ENCODE peak calls at places on chromosomes 16 and 17, in six cellular contexts. W is mammary epithelial cell, K is cardiac fibroblast, P is AG04449, R is left ventricle myocardium inferior, M is AG04450. N is an unnamed sample.

GRCh38 chr16:58665200-58665599 is 19.4 kb downstream of the SLC38A7 start:
- DNase-seq in R (no peak), W (no peak), K (no peak), P (no peak), M (no peak), N (no peak)

GRCh38 chr16:66662445-66663194 is 33.9 kb downstream of the CMTM4 start:
- DNase-seq in W (peak), K (peak), R (no peak), M (no peak), P (no peak), N (peak)

GRCh38 chr17:44569459-44569858 is 12.2 kb downstream of the FZD2 start:
- DNase-seq in W (no peak), K (no peak), M (no peak), P (no peak), R (no peak), N (no peak)

GRCh38 chr17:9151091-9151490 is 129.8 kb downstream of the NTN1 start:
- DNase-seq in R (no peak), P (no peak), M (no peak), W (no peak), K (no peak), N (no peak)

GRCh38 chr16:88455610-88456355 is 2.7 kb downstream of the ZFPM1 start:
- DNase-seq in P (no peak), M (no peak), W (peak), K (peak), R (no peak), N (peak)

GRCh38 chr17:39769974-39770587 is 32.3 kb downstream of the GRB7 start:
- DNase-seq in M (peak), P (no peak), R (no peak), K (no peak), W (peak), N (peak)

GRCh38 chr17:38912221-38912813 is 13.1 kb upstream of the LASP1NB start:
- DNase-seq in R (peak), K (peak), M (no peak), W (no peak), P (no peak), N (no peak)

GRCh38 chr16:47461598-47462266 is 601 bp downstream of the PHKB start:
- DNase-seq in P (no peak), W (peak), K (peak), R (no peak), M (no peak), N (peak)

GRCh38 chr17:50689251-50689650 is 18.5 kb downstream of the ANKRD40 start:
- DNase-seq in W (peak), R (no peak), K (peak), M (no peak), P (no peak), N (no peak)

GRCh38 chr16:19876501-19877059 is 8.1 kb downstream of the GPRC5B start:
- DNase-seq in P (no peak), W (no peak), R (no peak), K (no peak), M (no peak), N (no peak)

GRCh38 chr17:39014044-39014794 is 47.0 kb upstream of the FBXO47 start:
- DNase-seq in P (no peak), K (peak), W (peak), M (peak), R (no peak), N (no peak)

GRCh38 chr17:2883544-2884203 is 87.4 kb downstream of the RAP1GAP2 start:
- DNase-seq in M (no peak), P (no peak), K (peak), R (peak), W (peak), N (no peak)

GRCh38 chr17:64202683-64203430 is 60.2 kb downstream of the TEX2 start:
- DNase-seq in W (peak), M (no peak), K (peak), R (no peak), P (no peak), N (peak)

GRCh38 chr17:21058098-21058893 is 15.5 kb upstream of the USP22 start:
- DNase-seq in R (no peak), P (no peak), M (no peak), K (peak), W (peak), N (peak)

GRCh38 chr16:9092282-9092962 is 978 bp downstream of the HAPSTR1 start:
- DNase-seq in W (no peak), K (no peak), R (peak), P (no peak), M (no peak), N (peak)

GRCh38 chr17:79454826-79455225 is 156.0 kb downstream of the RBFOX3 start:
- DNase-seq in W (no peak), M (no peak), P (no peak), K (no peak), R (no peak), N (no peak)
- TF ChIP-seq CTCF in W (no peak), M (no peak), P (no peak), K (no peak), R (no peak), N (no peak)

GRCh38 chr17:37342589-37342988 is 33.2 kb upstream of the C17orf78 start:
- DNase-seq in R (no peak), P (no peak), W (no peak), M (no peak), K (no peak), N (no peak)

GRCh38 chr17:37344519-37344918 is 31.3 kb upstream of the C17orf78 start:
- DNase-seq in K (no peak), R (no peak), W (no peak), M (no peak), P (no peak), N (no peak)

GRCh38 chr17:37340804-37341203 is 35.0 kb upstream of the C17orf78 start:
- DNase-seq in P (no peak), W (no peak), M (no peak), K (no peak), R (no peak), N (no peak)

GRCh38 chr17:37338847-37339246 is 36.9 kb upstream of the C17orf78 start:
- DNase-seq in W (no peak), M (no peak), R (no peak), P (no peak), K (no peak), N (no peak)

GRCh38 chr17:37339321-37339720 is 36.5 kb upstream of the C17orf78 start:
- DNase-seq in R (no peak), K (peak), W (no peak), P (no peak), M (no peak), N (no peak)
- TF ChIP-seq CTCF in R (no peak), K (no peak), W (no peak), P (no peak), M (no peak), N (no peak)

DNA sequence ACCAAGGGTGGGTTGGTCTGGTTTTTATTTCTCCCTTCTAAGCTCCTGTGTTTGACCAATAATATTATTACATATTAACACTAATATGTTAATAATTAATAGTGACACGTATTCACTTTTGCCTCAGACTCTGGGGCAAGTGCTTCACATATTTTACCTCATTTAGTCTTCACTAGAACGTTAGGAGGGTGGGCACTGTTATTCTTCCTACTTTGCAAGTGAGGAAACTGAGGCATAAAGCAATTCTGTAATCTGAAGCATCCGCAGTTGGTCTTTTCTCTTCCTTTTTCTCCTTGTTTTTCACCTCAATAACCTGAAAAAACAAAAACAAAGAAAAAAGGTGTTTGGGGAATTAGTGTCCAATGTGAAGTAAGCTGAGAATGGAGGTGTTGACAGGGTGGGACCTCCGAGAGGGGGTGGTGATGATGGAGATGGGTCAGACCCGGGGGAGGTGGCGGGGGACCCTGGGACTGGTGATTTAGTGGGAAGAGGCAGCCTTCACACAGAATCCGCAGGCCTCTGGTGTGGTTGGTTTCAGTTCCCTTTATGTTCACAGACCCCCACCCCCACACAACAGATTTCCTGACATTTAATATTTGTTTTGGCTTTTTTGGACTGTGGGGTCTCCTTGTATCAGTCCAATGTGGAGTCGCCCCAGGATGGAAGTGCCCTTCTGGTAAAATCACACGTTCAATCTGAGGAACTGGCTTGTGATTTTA is 3.7 kb downstream of the CDH1 start:
- DNase-seq in K (no peak), R (no peak), P (no peak), W (no peak), M (no peak), N (no peak)
- TF ChIP-seq CTCF in K (no peak), R (no peak), P (no peak), W (no peak), M (no peak), N (no peak)

GRCh38 chr17:41835214-41835799 is 725 bp downstream of the NT5C3B start:
- DNase-seq in K (no peak), P (no peak), R (no peak), W (peak), M (no peak), N (no peak)
- TF ChIP-seq CTCF in K (no peak), P (no peak), R (no peak), W (no peak), M (no peak), N (no peak)

DNA sequence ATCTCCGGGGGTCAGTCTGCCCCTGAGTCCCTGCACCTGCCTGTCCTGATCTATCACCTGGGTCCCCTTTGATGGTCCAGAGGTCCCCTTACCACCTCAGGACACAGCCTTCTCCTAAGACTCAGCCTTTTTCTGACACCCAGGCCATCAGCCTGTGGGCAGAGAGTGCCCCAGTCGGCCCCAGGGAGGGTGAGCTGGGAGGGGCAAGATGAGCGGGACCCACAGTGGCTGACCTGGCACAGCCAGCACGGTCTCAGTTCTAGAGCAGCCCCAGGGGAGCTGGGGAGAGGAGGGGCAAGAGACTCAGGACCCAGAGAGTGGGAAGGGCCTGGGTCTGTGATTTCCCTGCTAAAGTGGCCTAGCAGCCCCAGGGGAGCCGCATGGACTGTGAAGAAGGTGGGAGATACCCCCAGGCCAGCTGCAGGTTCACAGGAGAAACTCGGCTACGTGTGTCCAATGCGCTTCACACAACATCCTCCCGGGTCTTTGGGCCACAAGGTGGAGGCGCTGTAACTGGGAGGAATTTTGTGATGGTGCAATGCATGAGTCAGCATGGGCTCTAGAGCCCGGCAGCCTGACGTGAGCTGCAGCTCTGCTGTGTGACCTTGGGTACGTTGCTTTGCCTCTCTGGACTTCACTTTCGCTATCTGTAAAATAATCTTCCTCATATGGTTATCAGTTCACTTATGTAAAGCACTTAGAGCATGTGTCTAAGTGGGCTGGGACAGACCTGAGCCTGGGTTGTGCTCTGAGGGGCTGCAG is 67.2 kb upstream of the LHX1 start:
- DNase-seq in W (peak), P (no peak), K (peak), M (no peak), R (no peak), N (no peak)
- TF ChIP-seq CTCF in W (no peak), P (no peak), K (peak), M (peak), R (no peak), N (no peak)

GRCh38 chr17:73841431-73842060 is 197.3 kb upstream of the SDK2 start:
- DNase-seq in K (peak), R (no peak), M (no peak), P (no peak), W (no peak), N (peak)
- TF ChIP-seq CTCF in K (no peak), R (peak), M (no peak), P (no peak), W (peak), N (peak)

DNA sequence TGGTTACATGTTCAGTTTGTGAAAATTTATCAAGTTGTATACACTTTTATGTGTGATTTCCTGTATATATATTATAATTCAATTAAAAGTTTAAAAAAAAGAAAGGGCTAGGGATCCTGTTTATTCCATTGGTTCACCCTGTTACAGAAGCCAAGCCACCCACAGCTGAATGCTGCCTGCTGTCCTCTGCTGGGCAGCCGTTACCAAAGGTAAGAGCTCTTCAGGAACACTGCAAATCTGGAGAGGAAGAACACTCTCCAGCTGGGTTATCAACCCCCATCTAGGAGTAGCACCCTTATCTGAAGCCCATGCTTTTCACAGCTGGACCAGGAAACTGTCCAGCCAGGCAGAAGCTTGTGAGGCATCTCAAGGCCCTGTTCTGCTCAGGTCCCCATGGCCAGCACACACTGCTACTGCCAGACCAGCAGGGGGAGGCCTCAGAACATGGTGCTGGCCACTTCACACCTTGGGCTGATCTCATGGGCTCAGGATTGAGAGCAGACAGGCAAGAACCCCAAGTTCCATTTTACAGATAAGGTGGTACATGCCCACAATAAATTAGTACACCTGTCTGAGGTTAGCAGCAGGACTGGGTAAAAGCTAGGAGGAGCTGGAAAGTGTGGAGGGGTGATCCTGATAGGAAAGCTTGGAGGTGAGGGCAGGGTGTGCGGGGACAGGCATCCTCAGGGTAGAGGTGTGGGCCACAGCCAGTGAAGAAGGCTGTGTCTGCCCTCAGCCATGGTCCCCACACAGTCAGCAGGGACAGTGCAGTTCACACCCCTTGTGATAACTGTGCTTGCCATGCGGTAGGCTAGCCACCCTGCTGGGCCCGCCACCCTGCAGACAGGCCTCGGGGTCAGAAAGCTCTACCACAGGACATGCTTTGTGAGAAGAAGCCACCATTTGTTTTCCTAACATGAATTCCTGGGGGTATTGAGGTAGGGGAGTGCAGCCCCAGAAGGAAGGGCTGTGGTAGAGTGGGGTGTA is 54.3 kb upstream of the SREBF1 start:
- DNase-seq in P (no peak), W (peak), K (peak), R (peak), M (peak), N (peak)
- TF ChIP-seq CTCF in P (peak), W (peak), K (peak), R (peak), M (peak), N (peak)

N was measured in activated CD8-positive, alpha-beta T cell treated with anti-CD3 and anti-CD28 coated beads for 36 hours.